ENCODE peak calls at places on chromosomes 4 and X, in four cellular contexts. D is HL-60, V is body of pancreas, Q is caudate nucleus. T is an unnamed sample.

GRCh38 chr4:4761128-4761991 is 98.1 kb upstream of the MSX1 start:
- DNase-seq in D (no peak), V (no peak), Q (no peak), T (no peak)

GRCh38 chr4:72312032-72312650 is 256.9 kb downstream of the ADAMTS3 start:
- DNase-seq in D (no peak), V (peak), Q (peak), T (peak)

GRCh38 chr4:74840931-74841330 is 46.6 kb upstream of the BTC start:
- DNase-seq in D (no peak), V (no peak), Q (no peak), T (no peak)

GRCh38 chrX:97267376-97267775 is 383.7 kb downstream of the RPA4 start:
- DNase-seq in D (no peak), V (no peak), Q (no peak), T (no peak)

GRCh38 chr4:73867783-73868182 is 1.4 kb upstream of the CXCL1 start:
- DNase-seq in D (no peak), V (no peak), Q (no peak), T (no peak)

GRCh38 chr4:8655411-8656184 is 63.0 kb downstream of the CPZ start:
- DNase-seq in D (no peak), V (no peak), Q (no peak), T (no peak)

GRCh38 chrX:107119281-107119680 is 659 bp upstream of the RBM41 start:
- DNase-seq in D (no peak), V (no peak), Q (no peak), T (no peak)

GRCh38 chrX:32571579-32571978 is 639.8 kb downstream of the DMD start:
- DNase-seq in D (no peak), V (no peak), Q (no peak), T (no peak)

GRCh38 chr4:101393256-101393655 is 45.9 kb upstream of the PPP3CA start:
- DNase-seq in D (no peak), V (no peak), Q (no peak), T (no peak)

GRCh38 chrX:106874075-106874474 is 29.1 kb downstream of the RIPPLY1 start:
- DNase-seq in D (peak), V (no peak), Q (no peak), T (no peak)

GRCh38 chr4:98232202-98232601 is 29.0 kb upstream of the RAP1GDS1 start:
- DNase-seq in D (peak), V (no peak), Q (no peak), T (no peak)

GRCh38 chrX:134174273-134174660 is 62.7 kb upstream of the CCDC160 start:
- DNase-seq in D (no peak), V (no peak), Q (no peak), T (no peak)

GRCh38 chr4:38188631-38189101 is 228.5 kb downstream of the PTTG2 start:
- DNase-seq in D (no peak), V (no peak), Q (no peak), T (no peak)

GRCh38 chr4:74056858-74057562 is 18.5 kb upstream of the CXCL3 start:
- DNase-seq in D (peak), V (no peak), Q (no peak), T (no peak)

GRCh38 chr4:151809716-151810115 is 48.9 kb upstream of the GATB start:
- DNase-seq in D (no peak), V (no peak), Q (no peak), T (no peak)

GRCh38 chrX:103805860-103806259 is 26.2 kb downstream of the RAB9B start:
- DNase-seq in D (no peak), V (no peak), Q (no peak), T (no peak)

GRCh38 chr4:142201041-142201440 is 564.7 kb downstream of the IL15 start:
- DNase-seq in D (no peak), V (no peak), Q (no peak), T (no peak)

GRCh38 chr4:73161527-73162185 is 92.1 kb upstream of the COX18 start:
- DNase-seq in D (no peak), V (no peak), Q (no peak), T (no peak)

GRCh38 chrX:39336709-39337294 is 535.5 kb downstream of the MID1IP1 start:
- DNase-seq in D (no peak), V (no peak), Q (no peak), T (no peak)

GRCh38 chr4:155391932-155392331 is 15.2 kb upstream of the MAP9 start:
- DNase-seq in D (no peak), V (no peak), Q (no peak), T (no peak)

GRCh38 chr4:7412586-7412975 is 22.1 kb downstream of the PSAPL1 start:
- DNase-seq in D (no peak), V (no peak), Q (no peak), T (no peak)

GRCh38 chrX:123324628-123325027 is 140.6 kb downstream of the GRIA3 start:
- DNase-seq in D (no peak), V (no peak), Q (peak), T (no peak)

GRCh38 chr4:89249313-89249712 is 58.3 kb downstream of the GPRIN3 start:
- DNase-seq in D (no peak), V (peak), Q (no peak), T (no peak)

GRCh38 chr4:142265536-142265935 is 580.6 kb downstream of the INPP4B start:
- DNase-seq in D (no peak), V (peak), Q (no peak), T (no peak)

GRCh38 chr4:76747613-76748012 is 150.3 kb downstream of the SOWAHB start:
- DNase-seq in D (no peak), V (no peak), Q (no peak), T (no peak)

GRCh38 chrX:115494133-115494532 is 66.8 kb upstream of the PLS3 start:
- DNase-seq in D (no peak), V (no peak), Q (no peak), T (no peak)

GRCh38 chr4:133775881-133776280 is 425.7 kb downstream of the PABPC4L start:
- DNase-seq in D (no peak), V (no peak), Q (no peak), T (no peak)

GRCh38 chrX:134929813-134930212 is 61.0 kb upstream of the SMIM10 start:
- DNase-seq in D (no peak), V (no peak), Q (no peak), T (no peak)

GRCh38 chr4:140109626-140110213 is 44.3 kb downstream of the MAML3 start:
- DNase-seq in D (no peak), V (no peak), Q (no peak), T (no peak)

DNA sequence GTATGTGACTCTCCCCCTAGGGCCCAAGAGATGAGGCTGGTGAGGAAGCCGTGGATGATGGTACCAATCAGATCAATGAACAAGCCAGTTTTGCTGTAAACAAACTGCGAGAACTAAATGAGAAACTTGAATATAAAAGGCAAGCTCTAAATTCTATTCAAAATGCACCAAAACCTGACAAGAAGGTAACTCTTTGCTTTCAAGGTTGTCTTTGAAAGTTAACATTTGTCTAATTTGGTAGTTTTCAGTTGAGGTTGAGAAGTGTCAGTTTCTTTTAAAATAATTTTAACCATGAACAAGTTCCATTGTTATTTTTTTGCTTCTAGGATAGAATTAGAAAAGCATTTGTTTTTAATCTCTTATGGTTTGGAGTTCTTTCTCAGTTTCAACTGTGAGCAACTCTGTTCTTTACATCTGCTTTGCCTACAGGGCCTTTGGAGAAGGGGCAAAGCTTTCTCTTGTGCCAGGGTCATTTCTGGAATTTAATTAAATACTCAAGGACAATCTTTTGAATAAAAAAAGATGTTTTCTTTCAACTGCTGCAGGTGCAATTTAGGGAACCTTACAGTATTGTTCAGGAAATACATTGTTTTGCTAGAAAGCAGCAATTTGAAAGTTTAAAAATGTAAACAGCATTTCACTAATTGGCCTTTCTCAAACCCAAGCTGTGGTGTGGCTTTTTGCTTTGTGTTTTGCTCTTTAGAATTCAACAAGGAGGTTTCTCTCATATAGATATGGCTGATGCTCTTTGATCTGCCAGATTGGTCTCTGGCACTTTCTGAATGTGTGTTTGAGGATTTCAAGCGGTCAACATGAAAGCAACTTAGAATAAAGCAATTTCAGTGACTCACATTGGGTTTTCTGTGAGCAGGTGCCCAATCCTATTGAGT is 62.9 kb downstream of the LRP2BP start:
- DNase-seq in D (no peak), V (no peak), Q (no peak), T (no peak)
- H3K27ac ChIP-seq in D (no peak), V (no peak), Q (no peak), T (no peak)

GRCh38 chr4:120843840-120844527 is 78.5 kb downstream of the PRDM5 start:
- DNase-seq in D (no peak), V (peak), Q (no peak), T (peak)

GRCh38 chr4:120839974-120840751 is 82.4 kb downstream of the PRDM5 start:
- DNase-seq in D (no peak), V (no peak), Q (no peak), T (no peak)

GRCh38 chr4:120839624-120839973 is 82.9 kb downstream of the PRDM5 start:
- DNase-seq in D (no peak), V (no peak), Q (no peak), T (no peak)

GRCh38 chr4:120841580-120841979 is 80.9 kb downstream of the PRDM5 start:
- DNase-seq in D (no peak), V (no peak), Q (no peak), T (no peak)

GRCh38 chr4:120842046-120842445 is 80.5 kb downstream of the PRDM5 start:
- DNase-seq in D (no peak), V (no peak), Q (no peak), T (no peak)
- H3K27ac ChIP-seq in D (no peak), V (no peak), Q (no peak), T (no peak)

GRCh38 chr4:11824557-11824956 is 395.9 kb upstream of the HS3ST1 start:
- DNase-seq in D (peak), V (no peak), Q (no peak), T (no peak)
- H3K27ac ChIP-seq in D (no peak), V (no peak), Q (no peak), T (no peak)

DNA sequence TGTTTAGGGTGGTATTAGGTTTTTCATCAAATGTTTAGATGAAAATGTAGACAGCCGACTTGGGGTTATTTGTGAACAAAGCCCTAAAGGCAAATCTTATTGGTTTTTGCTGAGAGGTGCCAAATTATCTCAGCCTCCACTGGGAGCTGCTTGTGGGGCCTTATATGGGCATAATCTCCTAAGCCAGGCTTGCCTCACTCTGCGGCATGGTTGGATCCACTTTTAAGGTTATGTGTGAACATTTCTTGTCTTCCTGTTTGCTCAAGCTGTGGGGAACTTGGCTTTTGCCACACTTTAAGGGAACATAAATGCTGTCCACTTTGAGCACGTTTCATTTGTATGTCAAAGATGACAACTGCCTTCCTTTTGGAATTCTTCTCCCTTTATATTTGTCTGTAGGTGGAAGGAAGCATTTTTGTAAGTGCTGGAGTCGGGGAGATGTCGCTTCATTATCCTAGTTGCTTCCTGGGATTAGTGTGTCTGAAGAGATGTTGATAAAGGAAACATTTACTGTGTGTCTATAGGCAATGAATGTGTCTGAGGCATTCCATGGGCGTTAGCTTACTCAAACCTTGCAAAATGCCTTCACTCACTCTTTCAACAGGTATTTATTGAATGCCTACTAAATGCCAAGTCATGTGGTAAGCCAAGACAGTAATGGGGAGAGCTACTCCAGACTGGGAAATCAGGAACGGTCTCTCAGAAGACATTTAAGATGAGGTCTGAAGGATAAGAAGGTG is 78.3 kb downstream of the SLC9A6 start:
- DNase-seq in D (peak), V (no peak), Q (no peak), T (no peak)
- H3K27ac ChIP-seq in D (peak), V (no peak), Q (no peak), T (no peak)

GRCh38 chr4:3387943-3388348 is 53.8 kb upstream of the HGFAC start:
- DNase-seq in D (peak), V (peak), Q (peak), T (no peak)
- H3K27ac ChIP-seq in D (peak), V (no peak), Q (peak), T (no peak)

GRCh38 chrX:2495595-2495994 is 5.2 kb downstream of the DHRSX start:
- DNase-seq in D (no peak), V (no peak), Q (no peak), T (no peak)
- H3K27ac ChIP-seq in D (no peak), V (no peak), Q (no peak), T (no peak)

GRCh38 chrX:17405225-17405969 is 30.4 kb downstream of the NHS start:
- DNase-seq in D (no peak), V (no peak), Q (no peak), T (no peak)
- H3K27ac ChIP-seq in D (no peak), V (no peak), Q (no peak), T (no peak)

T was measured in iPS DF 6.9.